ENCODE peak calls at places on chromosomes 5 and 9, in four cellular contexts. I is heart left ventricle, Y is IMR-90, D is lower leg skin. G is an unnamed sample.
A peak's percentile ranks its signal among the peaks of the same experiment; 100 is the strongest.

GRCh38 chr5:179290681-179291540 is 54.4 kb downstream of the ADAMTS2 start:
- DNase-seq in I (no peak), D (no peak), Y (no peak), G (no peak)

GRCh38 chr5:171494452-171495121 is 75.1 kb downstream of the FGF18 start:
- DNase-seq in Y (peak; percentile 59), D (peak; percentile 60), I (peak; percentile 77), G (peak; percentile 76)

GRCh38 chr9:95004452-95005275 is 278.2 kb downstream of the AOPEP start:
- DNase-seq in D (no peak), I (peak; percentile 82), Y (no peak), G (peak; percentile 60)

GRCh38 chr5:133839721-133840120 is 128.7 kb downstream of the C5orf15 start:
- DNase-seq in I (no peak), D (no peak), Y (no peak), G (no peak)

GRCh38 chr5:177220576-177220975 is 82.9 kb downstream of the RAB24 start:
- DNase-seq in D (no peak), Y (no peak), I (no peak), G (no peak)

GRCh38 chr5:32462618-32463017 is 18.1 kb upstream of the ZFR start:
- DNase-seq in I (no peak), D (no peak), Y (peak; percentile 71), G (no peak)

GRCh38 chr5:94422819-94423218 is 195.6 kb downstream of the KIAA0825 start:
- DNase-seq in D (no peak), I (no peak), Y (peak; percentile 35), G (no peak)

GRCh38 chr5:125835293-125836172 is 587.7 kb upstream of the GRAMD2B start:
- DNase-seq in I (peak; percentile 38), D (no peak), Y (peak; percentile 40), G (no peak)

GRCh38 chr9:105127863-105128220 is 116.6 kb upstream of the SLC44A1 start:
- DNase-seq in D (no peak), I (no peak), Y (peak; percentile 25), G (peak; percentile 29)

DNA sequence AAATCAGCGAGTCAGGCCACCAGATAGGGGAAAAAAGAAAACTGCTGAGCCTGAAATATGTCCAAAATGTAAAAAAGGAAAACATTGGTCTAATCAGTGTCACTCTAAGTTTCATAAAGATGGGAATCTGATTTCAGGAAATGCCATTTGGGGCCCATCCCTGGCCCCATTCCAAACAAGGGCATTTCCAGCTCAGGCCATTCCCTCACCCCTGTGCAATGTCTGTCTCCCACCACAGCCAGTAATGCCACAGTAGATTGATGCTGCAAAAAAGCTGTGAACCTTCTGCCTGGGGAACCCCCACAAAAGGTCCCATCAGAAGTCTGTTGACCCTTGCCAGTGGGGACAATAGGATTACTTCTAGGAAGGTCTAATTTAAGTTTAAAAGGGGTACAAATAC is 199.6 kb downstream of the YTHDC2 start:
- DNase-seq in D (no peak), Y (no peak), I (no peak), G (no peak)
- TF ChIP-seq POLR2A in D (no peak), Y (no peak), I (no peak), G (no peak)

GRCh38 chr5:150510460-150511263 is 2.7 kb downstream of the NDST1 start:
- DNase-seq in I (no peak), D (no peak), Y (no peak), G (no peak)
- TF ChIP-seq POLR2A in I (no peak), D (no peak), Y (no peak), G (no peak)

GRCh38 chr9:69149321-69149807 is 24.7 kb upstream of the TJP2 start:
- DNase-seq in I (no peak), D (peak; percentile 4), Y (peak; percentile 87), G (no peak)
- TF ChIP-seq POLR2A in I (no peak), D (no peak), Y (no peak), G (no peak)

GRCh38 chr5:127957701-127958190 is 125.8 kb upstream of the SLC12A2 start:
- DNase-seq in Y (no peak), D (no peak), I (no peak), G (no peak)

GRCh38 chr5:127959152-127959764 is 124.3 kb upstream of the SLC12A2 start:
- DNase-seq in D (no peak), I (peak; percentile 84), Y (peak; percentile 92), G (no peak)

GRCh38 chr5:127960126-127960744 is 123.3 kb upstream of the SLC12A2 start:
- DNase-seq in D (no peak), I (no peak), Y (peak; percentile 16), G (no peak)

GRCh38 chr5:127958421-127959011 is 125.0 kb upstream of the SLC12A2 start:
- DNase-seq in I (no peak), D (no peak), Y (no peak), G (no peak)

DNA sequence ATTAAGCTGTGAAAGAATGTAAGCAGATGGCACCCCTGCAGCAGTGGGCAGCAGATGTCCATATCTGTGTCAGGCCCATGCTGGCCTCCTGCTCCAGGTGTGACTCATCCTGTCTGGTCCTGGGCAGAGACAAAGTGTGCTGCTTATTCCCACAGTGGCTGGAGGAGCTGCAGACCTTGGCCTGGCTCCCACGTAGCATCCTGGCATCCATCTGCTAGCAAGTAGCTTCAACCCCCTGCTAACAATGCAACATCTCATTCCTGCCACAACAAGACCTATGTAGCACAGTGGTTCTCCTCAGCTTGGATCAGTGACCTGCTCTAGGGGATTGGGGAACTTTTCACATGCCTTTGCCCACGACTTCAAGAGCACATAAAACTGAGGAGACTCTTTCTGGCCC is 126.4 kb upstream of the SLC12A2 start:
- DNase-seq in Y (peak; percentile 72), D (no peak), I (peak; percentile 69), G (no peak)
- TF ChIP-seq POLR2A in Y (no peak), D (no peak), I (no peak), G (no peak)

DNA sequence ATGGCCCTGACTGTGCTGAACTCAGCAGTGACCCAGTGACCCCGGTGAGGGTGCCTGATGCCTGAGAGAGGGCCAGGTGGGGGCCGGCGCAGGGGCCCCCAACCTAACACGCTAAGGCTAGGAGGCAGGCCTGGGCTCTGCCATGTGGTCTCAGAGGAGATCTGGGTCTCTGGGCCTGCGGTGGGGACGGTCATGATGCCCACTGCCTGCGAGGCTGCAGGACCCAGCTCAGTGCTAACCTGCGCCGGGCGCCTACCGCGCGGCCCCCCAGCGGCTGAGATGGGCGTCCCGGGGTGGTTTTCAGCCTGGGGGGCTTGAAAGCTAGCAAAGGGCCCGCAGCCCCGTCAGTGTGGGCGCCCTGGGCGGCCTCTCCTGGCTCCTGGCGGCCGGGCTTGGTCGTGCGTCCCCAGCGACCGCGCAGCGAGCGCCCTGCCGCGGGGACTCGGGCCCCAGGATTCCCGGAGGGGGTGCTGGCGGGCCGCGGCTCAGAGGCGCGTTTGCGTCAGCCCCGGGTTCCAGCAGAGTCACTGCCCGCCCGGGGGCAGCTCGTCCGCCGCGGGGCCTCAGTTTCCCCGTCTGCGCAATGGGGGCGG is 2.5 kb downstream of the EGFL7 start:
- DNase-seq in I (no peak), D (no peak), Y (no peak), G (peak; percentile 56)
- TF ChIP-seq POLR2A in I (no peak), D (no peak), Y (no peak), G (peak; percentile 42)

G was measured in erythroblast.